ENCODE peak calls at places on chromosome X, in ten cellular contexts. One of them, this sample, is unnamed.

GRCh38 chrX:2690856-2691542 is at the start of gene CD99:
- DNase-seq in cardiac muscle cell: peak; percentile 93
- DNase-seq in PC-9: peak; percentile 78
- DNase-seq in hepatocyte: peak; percentile 97
- DNase-seq in sigmoid colon: peak; percentile 95
- DNase-seq in kidney: peak; percentile 96
- DNase-seq in GM23338: peak; percentile 84
- DNase-seq in IMR-90: peak; percentile 78
- DNase-seq in body of pancreas: peak; percentile 96
- DNase-seq in esophagus squamous epithelium: no peak
- DNase-seq in this sample: peak; percentile 92

GRCh38 chrX:154749856-154750255 is 1.0 kb downstream of the GAB3 start:
- DNase-seq in cardiac muscle cell: no peak
- DNase-seq in PC-9: no peak
- DNase-seq in hepatocyte: no peak
- DNase-seq in sigmoid colon: no peak
- DNase-seq in kidney: no peak
- DNase-seq in GM23338: no peak
- DNase-seq in IMR-90: no peak
- DNase-seq in body of pancreas: no peak
- DNase-seq in esophagus squamous epithelium: no peak
- DNase-seq in this sample: no peak

GRCh38 chrX:599837-600715 is 30.5 kb upstream of the SHOX start:
- DNase-seq in cardiac muscle cell: no peak
- DNase-seq in PC-9: no peak
- DNase-seq in hepatocyte: no peak
- DNase-seq in sigmoid colon: no peak
- DNase-seq in kidney: no peak
- DNase-seq in GM23338: peak; percentile 53
- DNase-seq in IMR-90: no peak
- DNase-seq in body of pancreas: no peak
- DNase-seq in esophagus squamous epithelium: no peak
- DNase-seq in this sample: no peak

GRCh38 chrX:43961699-43962098 is 11.5 kb downstream of the NDP start:
- DNase-seq in cardiac muscle cell: no peak
- DNase-seq in PC-9: no peak
- DNase-seq in hepatocyte: no peak
- DNase-seq in sigmoid colon: no peak
- DNase-seq in kidney: no peak
- DNase-seq in GM23338: no peak
- DNase-seq in IMR-90: no peak
- DNase-seq in body of pancreas: no peak
- DNase-seq in esophagus squamous epithelium: no peak
- DNase-seq in this sample: no peak

GRCh38 chrX:65644621-65645287 is 22.7 kb upstream of the MSN start:
- DNase-seq in cardiac muscle cell: no peak
- DNase-seq in PC-9: peak; percentile 58
- DNase-seq in hepatocyte: peak; percentile 47
- DNase-seq in sigmoid colon: peak; percentile 94
- DNase-seq in kidney: peak; percentile 91
- DNase-seq in GM23338: no peak
- DNase-seq in IMR-90: peak; percentile 79
- DNase-seq in body of pancreas: peak; percentile 72
- DNase-seq in esophagus squamous epithelium: peak; percentile 6
- DNase-seq in this sample: peak; percentile 95

GRCh38 chrX:38660395-38661179 is 99.2 kb downstream of the TSPAN7 start:
- DNase-seq in cardiac muscle cell: no peak
- DNase-seq in PC-9: no peak
- DNase-seq in hepatocyte: no peak
- DNase-seq in sigmoid colon: no peak
- DNase-seq in kidney: no peak
- DNase-seq in GM23338: no peak
- DNase-seq in IMR-90: no peak
- DNase-seq in body of pancreas: peak; percentile 26
- DNase-seq in esophagus squamous epithelium: no peak
- DNase-seq in this sample: no peak

GRCh38 chrX:153457827-153458466 is 12.1 kb upstream of the TREX2 start:
- DNase-seq in cardiac muscle cell: no peak
- DNase-seq in PC-9: no peak
- DNase-seq in hepatocyte: no peak
- DNase-seq in sigmoid colon: no peak
- DNase-seq in kidney: peak; percentile 60
- DNase-seq in GM23338: no peak
- DNase-seq in IMR-90: no peak
- DNase-seq in body of pancreas: no peak
- DNase-seq in esophagus squamous epithelium: no peak
- DNase-seq in this sample: no peak

GRCh38 chrX:54819201-54819600 is 11.7 kb downstream of the MAGED2 start:
- DNase-seq in cardiac muscle cell: no peak
- DNase-seq in PC-9: no peak
- DNase-seq in hepatocyte: no peak
- DNase-seq in sigmoid colon: no peak
- DNase-seq in kidney: no peak
- DNase-seq in GM23338: no peak
- DNase-seq in IMR-90: no peak
- DNase-seq in body of pancreas: no peak
- DNase-seq in esophagus squamous epithelium: no peak
- DNase-seq in this sample: no peak

GRCh38 chrX:40150503-40150902 is 52.7 kb upstream of the BCOR start:
- DNase-seq in cardiac muscle cell: no peak
- DNase-seq in PC-9: no peak
- DNase-seq in hepatocyte: no peak
- DNase-seq in sigmoid colon: no peak
- DNase-seq in kidney: no peak
- DNase-seq in GM23338: peak; percentile 13
- DNase-seq in IMR-90: no peak
- DNase-seq in body of pancreas: no peak
- DNase-seq in esophagus squamous epithelium: no peak
- DNase-seq in this sample: no peak

GRCh38 chrX:40152706-40153334 is 55.1 kb upstream of the BCOR start:
- DNase-seq in cardiac muscle cell: no peak
- DNase-seq in PC-9: no peak
- DNase-seq in hepatocyte: peak; percentile 44
- DNase-seq in sigmoid colon: peak; percentile 77
- DNase-seq in kidney: peak; percentile 84
- DNase-seq in GM23338: peak; percentile 33
- DNase-seq in IMR-90: no peak
- DNase-seq in body of pancreas: peak; percentile 78
- DNase-seq in esophagus squamous epithelium: no peak
- DNase-seq in this sample: peak; percentile 85

GRCh38 chrX:40153335-40154221 is 55.8 kb upstream of the BCOR start:
- DNase-seq in cardiac muscle cell: peak; percentile 68
- DNase-seq in PC-9: no peak
- DNase-seq in hepatocyte: peak; percentile 76
- DNase-seq in sigmoid colon: peak; percentile 73
- DNase-seq in kidney: peak; percentile 77
- DNase-seq in GM23338: peak; percentile 39
- DNase-seq in IMR-90: no peak
- DNase-seq in body of pancreas: peak; percentile 73
- DNase-seq in esophagus squamous epithelium: peak; percentile 3
- DNase-seq in this sample: peak; percentile 73

GRCh38 chrX:40151211-40152172 is 53.7 kb upstream of the BCOR start:
- DNase-seq in cardiac muscle cell: peak; percentile 81
- DNase-seq in PC-9: no peak
- DNase-seq in hepatocyte: peak; percentile 78
- DNase-seq in sigmoid colon: no peak
- DNase-seq in kidney: no peak
- DNase-seq in GM23338: peak; percentile 28
- DNase-seq in IMR-90: no peak
- DNase-seq in body of pancreas: peak; percentile 64
- DNase-seq in esophagus squamous epithelium: no peak
- DNase-seq in this sample: no peak

DNA sequence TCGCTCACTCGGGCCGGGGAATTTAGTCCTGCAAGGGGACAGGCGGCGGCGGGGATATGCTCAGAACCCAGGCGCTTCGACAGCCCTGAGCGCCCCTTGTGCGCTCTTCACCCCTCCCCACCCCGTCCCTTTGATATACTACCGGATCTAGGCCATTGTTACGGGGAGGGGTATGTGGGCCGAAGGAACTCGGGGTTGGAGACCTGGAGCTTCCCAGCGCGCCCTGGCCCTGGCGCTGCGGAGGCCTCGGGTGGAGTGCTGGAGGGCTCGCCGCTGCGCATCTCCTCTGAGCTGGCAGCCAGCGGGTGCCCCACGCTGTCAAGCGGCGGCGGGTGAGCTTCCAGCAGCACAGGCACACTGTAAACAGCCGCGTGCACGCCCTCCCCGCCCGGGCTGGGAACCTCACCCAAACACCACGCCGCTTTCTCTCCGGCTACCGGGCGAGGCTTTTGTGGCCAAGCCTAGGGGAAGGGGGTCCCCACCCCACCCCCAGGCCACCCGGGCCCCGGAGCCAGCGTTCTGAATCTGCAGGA is 54.5 kb upstream of the BCOR start:
- DNase-seq in cardiac muscle cell: no peak
- DNase-seq in PC-9: no peak
- DNase-seq in hepatocyte: no peak
- DNase-seq in sigmoid colon: peak; percentile 74
- DNase-seq in kidney: peak; percentile 75
- DNase-seq in GM23338: peak; percentile 58
- DNase-seq in IMR-90: no peak
- DNase-seq in body of pancreas: no peak
- DNase-seq in esophagus squamous epithelium: no peak
- DNase-seq in this sample: peak; percentile 70
- H3K27ac ChIP-seq in cardiac muscle cell: no peak overlapping the region
- H3K27ac ChIP-seq in PC-9: peak overlapping the region; percentile 32
- H3K27ac ChIP-seq in hepatocyte: peak overlapping the region; percentile 82
- H3K27ac ChIP-seq in sigmoid colon: peak overlapping the region; percentile 71
- H3K27ac ChIP-seq in kidney: no peak overlapping the region
- H3K27ac ChIP-seq in GM23338: no peak overlapping the region
- H3K27ac ChIP-seq in IMR-90: no peak overlapping the region
- H3K27ac ChIP-seq in body of pancreas: peak overlapping the region; percentile 53
- H3K27ac ChIP-seq in esophagus squamous epithelium: peak overlapping the region; percentile 61
- H3K27ac ChIP-seq in this sample: peak overlapping the region; percentile 73

GRCh38 chrX:8191022-8191421 is 20.0 kb upstream of the VCX2 start:
- DNase-seq in cardiac muscle cell: no peak
- DNase-seq in PC-9: peak; percentile 85
- DNase-seq in hepatocyte: peak; percentile 57
- DNase-seq in sigmoid colon: no peak
- DNase-seq in kidney: no peak
- DNase-seq in GM23338: no peak
- DNase-seq in IMR-90: no peak
- DNase-seq in body of pancreas: no peak
- DNase-seq in esophagus squamous epithelium: no peak
- DNase-seq in this sample: no peak

GRCh38 chrX:8190341-8190830 is 19.3 kb upstream of the VCX2 start:
- DNase-seq in cardiac muscle cell: no peak
- DNase-seq in PC-9: no peak
- DNase-seq in hepatocyte: no peak
- DNase-seq in sigmoid colon: no peak
- DNase-seq in kidney: no peak
- DNase-seq in GM23338: no peak
- DNase-seq in IMR-90: no peak
- DNase-seq in body of pancreas: no peak
- DNase-seq in esophagus squamous epithelium: no peak
- DNase-seq in this sample: no peak

GRCh38 chrX:8192276-8192675 is 21.2 kb upstream of the VCX2 start:
- DNase-seq in cardiac muscle cell: no peak
- DNase-seq in PC-9: no peak
- DNase-seq in hepatocyte: no peak
- DNase-seq in sigmoid colon: no peak
- DNase-seq in kidney: no peak
- DNase-seq in GM23338: no peak
- DNase-seq in IMR-90: no peak
- DNase-seq in body of pancreas: no peak
- DNase-seq in esophagus squamous epithelium: no peak
- DNase-seq in this sample: no peak

GRCh38 chrX:8189096-8189830 is 18.2 kb upstream of the VCX2 start:
- DNase-seq in cardiac muscle cell: no peak
- DNase-seq in PC-9: no peak
- DNase-seq in hepatocyte: no peak
- DNase-seq in sigmoid colon: no peak
- DNase-seq in kidney: no peak
- DNase-seq in GM23338: no peak
- DNase-seq in IMR-90: no peak
- DNase-seq in body of pancreas: no peak
- DNase-seq in esophagus squamous epithelium: no peak
- DNase-seq in this sample: no peak

DNA sequence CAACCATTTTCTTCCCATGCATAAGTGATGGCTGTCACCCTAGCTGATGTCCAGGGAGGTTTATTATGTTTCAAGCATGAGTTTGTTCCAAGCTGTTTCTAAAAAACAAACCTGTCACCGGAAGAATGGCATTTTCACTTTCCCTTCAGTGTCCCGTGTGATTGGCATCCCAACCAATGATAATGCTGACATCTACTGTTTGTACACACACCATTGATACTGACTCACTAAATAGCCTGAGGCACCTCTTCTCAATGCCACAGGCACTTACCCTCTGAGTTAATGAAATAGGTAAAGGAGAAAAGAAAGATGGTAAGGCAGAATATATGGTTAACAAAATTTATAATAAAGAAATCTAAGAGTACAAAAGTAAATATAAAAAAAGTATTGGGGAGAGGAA is 23.1 kb upstream of the VCX2 start:
- DNase-seq in cardiac muscle cell: no peak
- DNase-seq in PC-9: peak; percentile 9
- DNase-seq in hepatocyte: no peak
- DNase-seq in sigmoid colon: no peak
- DNase-seq in kidney: no peak
- DNase-seq in GM23338: no peak
- DNase-seq in IMR-90: no peak
- DNase-seq in body of pancreas: no peak
- DNase-seq in esophagus squamous epithelium: no peak
- DNase-seq in this sample: no peak
- TF ChIP-seq CTCF in cardiac muscle cell: no peak
- TF ChIP-seq CTCF in PC-9: no peak
- TF ChIP-seq CTCF in hepatocyte: no peak
- TF ChIP-seq CTCF in sigmoid colon: no peak
- TF ChIP-seq CTCF in kidney: no peak
- TF ChIP-seq CTCF in GM23338: no peak
- TF ChIP-seq CTCF in IMR-90: no peak
- TF ChIP-seq CTCF in body of pancreas: no peak
- TF ChIP-seq CTCF in esophagus squamous epithelium: no peak
- TF ChIP-seq CTCF in this sample: no peak

GRCh38 chrX:95889279-95889678 is 795.4 kb upstream of the DIAPH2 start:
- DNase-seq in cardiac muscle cell: no peak
- DNase-seq in PC-9: no peak
- DNase-seq in hepatocyte: no peak
- DNase-seq in sigmoid colon: no peak
- DNase-seq in kidney: no peak
- DNase-seq in GM23338: no peak
- DNase-seq in IMR-90: no peak
- DNase-seq in body of pancreas: no peak
- DNase-seq in esophagus squamous epithelium: no peak
- DNase-seq in this sample: no peak

GRCh38 chrX:95884196-95884595 is 800.4 kb upstream of the DIAPH2 start:
- DNase-seq in cardiac muscle cell: no peak
- DNase-seq in PC-9: no peak
- DNase-seq in hepatocyte: no peak
- DNase-seq in sigmoid colon: no peak
- DNase-seq in kidney: no peak
- DNase-seq in GM23338: no peak
- DNase-seq in IMR-90: no peak
- DNase-seq in body of pancreas: no peak
- DNase-seq in esophagus squamous epithelium: no peak
- DNase-seq in this sample: no peak

GRCh38 chrX:95885074-95885473 is 799.6 kb upstream of the DIAPH2 start:
- DNase-seq in cardiac muscle cell: no peak
- DNase-seq in PC-9: no peak
- DNase-seq in hepatocyte: peak; percentile 42
- DNase-seq in sigmoid colon: peak; percentile 36
- DNase-seq in kidney: no peak
- DNase-seq in GM23338: no peak
- DNase-seq in IMR-90: no peak
- DNase-seq in body of pancreas: no peak
- DNase-seq in esophagus squamous epithelium: no peak
- DNase-seq in this sample: peak; percentile 33
- H3K4me3 ChIP-seq in cardiac muscle cell: no peak overlapping the region
- H3K4me3 ChIP-seq in PC-9: no peak overlapping the region
- H3K4me3 ChIP-seq in hepatocyte: no peak overlapping the region
- H3K4me3 ChIP-seq in sigmoid colon: no peak overlapping the region
- H3K4me3 ChIP-seq in kidney: no peak overlapping the region
- H3K4me3 ChIP-seq in GM23338: no peak overlapping the region
- H3K4me3 ChIP-seq in IMR-90: no peak overlapping the region
- H3K4me3 ChIP-seq in body of pancreas: no peak overlapping the region
- H3K4me3 ChIP-seq in esophagus squamous epithelium: no peak overlapping the region
- H3K4me3 ChIP-seq in this sample: no peak overlapping the region

GRCh38 chrX:81259008-81259713 is 57.3 kb downstream of the SH3BGRL start:
- DNase-seq in cardiac muscle cell: peak; percentile 55
- DNase-seq in PC-9: no peak
- DNase-seq in hepatocyte: no peak
- DNase-seq in sigmoid colon: no peak
- DNase-seq in kidney: no peak
- DNase-seq in GM23338: no peak
- DNase-seq in IMR-90: peak; percentile 67
- DNase-seq in body of pancreas: no peak
- DNase-seq in esophagus squamous epithelium: no peak
- DNase-seq in this sample: no peak
- H3K27ac ChIP-seq in cardiac muscle cell: peak overlapping the region; percentile 99
- H3K27ac ChIP-seq in PC-9: no peak overlapping the region
- H3K27ac ChIP-seq in hepatocyte: peak overlapping the region; percentile 19
- H3K27ac ChIP-seq in sigmoid colon: peak overlapping the region; percentile 79
- H3K27ac ChIP-seq in kidney: no peak overlapping the region
- H3K27ac ChIP-seq in GM23338: peak overlapping the region; percentile 35
- H3K27ac ChIP-seq in IMR-90: peak overlapping the region; percentile 54
- H3K27ac ChIP-seq in body of pancreas: no peak overlapping the region
- H3K27ac ChIP-seq in esophagus squamous epithelium: peak overlapping the region; percentile 42
- H3K27ac ChIP-seq in this sample: peak overlapping the region; percentile 79

This sample was measured in tibial artery.